ENCODE peak calls at places on chromosomes 1 and 21, in seven cellular contexts. One of them, this sample, is unnamed. For H3K4me1, the result is how much of the 10 kb centered on the place peaks cover.

GRCh38 chr1:218785928-218786327 is 387.8 kb upstream of the LYPLAL1 start:
- DNase-seq in cardiac muscle cell: peak
- DNase-seq in MM.1S: no peak
- DNase-seq in uterus: peak
- DNase-seq in hepatocyte: no peak
- DNase-seq in OCI-LY7: no peak
- DNase-seq in body of pancreas: peak
- DNase-seq in this sample: no peak

GRCh38 chr1:30049748-30050147 is 673.6 kb downstream of the MATN1 start:
- DNase-seq in cardiac muscle cell: no peak
- DNase-seq in hepatocyte: no peak
- DNase-seq in uterus: no peak
- DNase-seq in OCI-LY7: no peak
- DNase-seq in MM.1S: no peak
- DNase-seq in body of pancreas: no peak
- DNase-seq in this sample: no peak

GRCh38 chr1:156692409-156692957 is 12.9 kb downstream of the CRABP2 start:
- DNase-seq in uterus: no peak
- DNase-seq in cardiac muscle cell: no peak
- DNase-seq in body of pancreas: no peak
- DNase-seq in hepatocyte: no peak
- DNase-seq in MM.1S: no peak
- DNase-seq in OCI-LY7: no peak
- DNase-seq in this sample: no peak

GRCh38 chr1:27144349-27144748 is 10.6 kb downstream of the SLC9A1 start:
- DNase-seq in hepatocyte: no peak
- DNase-seq in body of pancreas: no peak
- DNase-seq in MM.1S: no peak
- DNase-seq in cardiac muscle cell: no peak
- DNase-seq in OCI-LY7: no peak
- DNase-seq in uterus: no peak
- DNase-seq in this sample: no peak

GRCh38 chr21:45497846-45498645 is 44.2 kb downstream of the SLC19A1 start:
- DNase-seq in MM.1S: no peak
- DNase-seq in OCI-LY7: no peak
- DNase-seq in cardiac muscle cell: no peak
- DNase-seq in body of pancreas: no peak
- DNase-seq in uterus: peak
- DNase-seq in hepatocyte: no peak
- DNase-seq in this sample: peak

GRCh38 chr1:112674440-112674985 is at the start of gene MOV10:
- DNase-seq in hepatocyte: peak
- DNase-seq in cardiac muscle cell: peak
- DNase-seq in body of pancreas: peak
- DNase-seq in MM.1S: peak
- DNase-seq in uterus: peak
- DNase-seq in OCI-LY7: peak
- DNase-seq in this sample: peak

GRCh38 chr21:32315511-32316362 is 17.1 kb downstream of the MRAP start:
- DNase-seq in OCI-LY7: no peak
- DNase-seq in hepatocyte: no peak
- DNase-seq in body of pancreas: no peak
- DNase-seq in MM.1S: no peak
- DNase-seq in uterus: no peak
- DNase-seq in cardiac muscle cell: no peak
- DNase-seq in this sample: no peak

GRCh38 chr21:45502600-45502999 is 39.6 kb downstream of the SLC19A1 start:
- DNase-seq in cardiac muscle cell: no peak
- DNase-seq in body of pancreas: no peak
- DNase-seq in hepatocyte: no peak
- DNase-seq in uterus: peak
- DNase-seq in OCI-LY7: no peak
- DNase-seq in MM.1S: no peak
- DNase-seq in this sample: peak

GRCh38 chr1:93004566-93005251 is 43.4 kb upstream of the DIPK1A start:
- DNase-seq in hepatocyte: no peak
- DNase-seq in body of pancreas: no peak
- DNase-seq in uterus: no peak
- DNase-seq in OCI-LY7: no peak
- DNase-seq in cardiac muscle cell: no peak
- DNase-seq in MM.1S: no peak
- DNase-seq in this sample: no peak

GRCh38 chr1:8345621-8346415 is 27.9 kb downstream of the SLC45A1 start:
- DNase-seq in uterus: peak
- DNase-seq in body of pancreas: no peak
- DNase-seq in hepatocyte: no peak
- DNase-seq in OCI-LY7: no peak
- DNase-seq in cardiac muscle cell: no peak
- DNase-seq in MM.1S: no peak
- DNase-seq in this sample: peak

GRCh38 chr21:22395965-22396364 is 1397.8 kb downstream of the NCAM2 start:
- DNase-seq in MM.1S: no peak
- DNase-seq in OCI-LY7: no peak
- DNase-seq in cardiac muscle cell: no peak
- DNase-seq in hepatocyte: no peak
- DNase-seq in uterus: no peak
- DNase-seq in body of pancreas: no peak
- DNase-seq in this sample: no peak

GRCh38 chr21:35072960-35073359 is 23.9 kb upstream of the RUNX1 start:
- DNase-seq in MM.1S: no peak
- DNase-seq in body of pancreas: no peak
- DNase-seq in uterus: peak
- DNase-seq in cardiac muscle cell: no peak
- DNase-seq in hepatocyte: peak
- DNase-seq in OCI-LY7: no peak
- DNase-seq in this sample: peak

GRCh38 chr1:39288735-39289465 is 84.4 kb downstream of the MACF1 start:
- DNase-seq in MM.1S: no peak
- DNase-seq in uterus: no peak
- DNase-seq in cardiac muscle cell: no peak
- DNase-seq in body of pancreas: no peak
- DNase-seq in OCI-LY7: no peak
- DNase-seq in hepatocyte: no peak
- DNase-seq in this sample: no peak

GRCh38 chr1:147496571-147496970 is 44.7 kb upstream of the BCL9 start:
- DNase-seq in body of pancreas: peak
- DNase-seq in hepatocyte: peak
- DNase-seq in OCI-LY7: peak
- DNase-seq in MM.1S: no peak
- DNase-seq in cardiac muscle cell: peak
- DNase-seq in uterus: peak
- DNase-seq in this sample: no peak

GRCh38 chr1:172900359-172900997 is 150.3 kb downstream of the TNFSF18 start:
- DNase-seq in body of pancreas: no peak
- DNase-seq in MM.1S: no peak
- DNase-seq in OCI-LY7: no peak
- DNase-seq in hepatocyte: no peak
- DNase-seq in uterus: no peak
- DNase-seq in cardiac muscle cell: no peak
- DNase-seq in this sample: no peak

GRCh38 chr1:11797525-11798216 is 8.1 kb downstream of the MTHFR start:
- DNase-seq in body of pancreas: no peak
- DNase-seq in OCI-LY7: no peak
- DNase-seq in cardiac muscle cell: peak
- DNase-seq in uterus: no peak
- DNase-seq in MM.1S: no peak
- DNase-seq in hepatocyte: no peak
- DNase-seq in this sample: no peak

GRCh38 chr1:66489146-66489545 is 44.8 kb upstream of the SGIP1 start:
- DNase-seq in hepatocyte: no peak
- DNase-seq in uterus: no peak
- DNase-seq in OCI-LY7: no peak
- DNase-seq in cardiac muscle cell: peak
- DNase-seq in body of pancreas: no peak
- DNase-seq in MM.1S: no peak
- DNase-seq in this sample: no peak

DNA sequence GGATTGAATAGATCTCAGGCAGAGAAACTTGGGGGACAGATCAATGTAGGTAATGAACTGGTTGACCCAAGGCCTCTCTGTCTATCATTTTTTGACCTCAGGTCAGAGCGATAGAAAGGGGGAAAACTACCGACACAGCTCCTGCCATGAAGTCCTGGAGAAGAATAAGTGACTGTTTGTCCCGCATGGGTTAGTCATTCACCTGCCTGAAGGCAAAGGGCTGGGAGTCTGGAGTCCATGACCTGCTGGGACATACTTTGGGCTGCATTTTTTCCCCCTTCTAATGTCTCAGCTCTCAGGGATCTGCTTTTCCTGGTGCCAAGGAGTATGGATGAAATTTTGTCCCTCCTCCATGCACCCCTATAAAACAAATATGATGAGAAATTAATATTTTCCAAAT is 1.6 kb upstream of the ROR1 start:
- DNase-seq in MM.1S: no peak
- DNase-seq in cardiac muscle cell: no peak
- DNase-seq in hepatocyte: no peak
- DNase-seq in uterus: no peak
- DNase-seq in body of pancreas: no peak
- DNase-seq in OCI-LY7: no peak
- DNase-seq in this sample: no peak
- H3K4me1 ChIP-seq in MM.1S: under half
- H3K4me1 ChIP-seq in cardiac muscle cell: under half
- H3K4me1 ChIP-seq in hepatocyte: under half
- H3K4me1 ChIP-seq in uterus: under half
- H3K4me1 ChIP-seq in body of pancreas: under half
- H3K4me1 ChIP-seq in OCI-LY7: under half
- H3K4me1 ChIP-seq in this sample: under half

DNA sequence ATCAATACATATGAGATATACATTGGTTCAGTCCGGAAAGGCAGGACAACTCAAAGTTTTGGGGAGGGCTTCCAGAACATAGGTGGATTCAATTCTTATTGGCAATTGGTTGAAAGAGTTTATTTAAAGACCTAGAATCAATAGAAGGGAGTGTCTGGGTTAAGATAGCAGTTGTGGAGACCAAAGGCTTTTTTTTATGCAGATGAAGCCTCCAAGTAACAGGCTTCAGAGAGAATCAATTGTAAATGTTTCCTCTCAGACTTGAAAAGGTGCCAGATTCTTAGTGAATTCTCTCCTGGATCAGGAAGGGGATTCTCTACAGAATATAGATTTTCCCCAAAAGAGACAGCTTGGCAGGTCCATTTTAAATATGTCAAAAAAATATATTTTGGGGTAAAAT is 27.1 kb upstream of the CD5L start:
- DNase-seq in MM.1S: no peak
- DNase-seq in hepatocyte: no peak
- DNase-seq in cardiac muscle cell: no peak
- DNase-seq in body of pancreas: no peak
- DNase-seq in OCI-LY7: no peak
- DNase-seq in uterus: no peak
- DNase-seq in this sample: no peak
- H3K4me3 ChIP-seq in MM.1S: no peak
- H3K4me3 ChIP-seq in hepatocyte: no peak
- H3K4me3 ChIP-seq in cardiac muscle cell: no peak
- H3K4me3 ChIP-seq in body of pancreas: no peak
- H3K4me3 ChIP-seq in OCI-LY7: no peak
- H3K4me3 ChIP-seq in uterus: no peak
- H3K4me3 ChIP-seq in this sample: no peak

GRCh38 chr1:194512957-194513356 is 1326.5 kb upstream of the B3GALT2 start:
- DNase-seq in MM.1S: no peak
- DNase-seq in uterus: no peak
- DNase-seq in hepatocyte: no peak
- DNase-seq in body of pancreas: no peak
- DNase-seq in OCI-LY7: no peak
- DNase-seq in cardiac muscle cell: no peak
- DNase-seq in this sample: no peak
- H3K4me1 ChIP-seq in MM.1S: under half
- H3K4me1 ChIP-seq in uterus: under half
- H3K4me1 ChIP-seq in hepatocyte: under half
- H3K4me1 ChIP-seq in body of pancreas: under half
- H3K4me1 ChIP-seq in OCI-LY7: under half
- H3K4me1 ChIP-seq in cardiac muscle cell: under half
- H3K4me1 ChIP-seq in this sample: under half

DNA sequence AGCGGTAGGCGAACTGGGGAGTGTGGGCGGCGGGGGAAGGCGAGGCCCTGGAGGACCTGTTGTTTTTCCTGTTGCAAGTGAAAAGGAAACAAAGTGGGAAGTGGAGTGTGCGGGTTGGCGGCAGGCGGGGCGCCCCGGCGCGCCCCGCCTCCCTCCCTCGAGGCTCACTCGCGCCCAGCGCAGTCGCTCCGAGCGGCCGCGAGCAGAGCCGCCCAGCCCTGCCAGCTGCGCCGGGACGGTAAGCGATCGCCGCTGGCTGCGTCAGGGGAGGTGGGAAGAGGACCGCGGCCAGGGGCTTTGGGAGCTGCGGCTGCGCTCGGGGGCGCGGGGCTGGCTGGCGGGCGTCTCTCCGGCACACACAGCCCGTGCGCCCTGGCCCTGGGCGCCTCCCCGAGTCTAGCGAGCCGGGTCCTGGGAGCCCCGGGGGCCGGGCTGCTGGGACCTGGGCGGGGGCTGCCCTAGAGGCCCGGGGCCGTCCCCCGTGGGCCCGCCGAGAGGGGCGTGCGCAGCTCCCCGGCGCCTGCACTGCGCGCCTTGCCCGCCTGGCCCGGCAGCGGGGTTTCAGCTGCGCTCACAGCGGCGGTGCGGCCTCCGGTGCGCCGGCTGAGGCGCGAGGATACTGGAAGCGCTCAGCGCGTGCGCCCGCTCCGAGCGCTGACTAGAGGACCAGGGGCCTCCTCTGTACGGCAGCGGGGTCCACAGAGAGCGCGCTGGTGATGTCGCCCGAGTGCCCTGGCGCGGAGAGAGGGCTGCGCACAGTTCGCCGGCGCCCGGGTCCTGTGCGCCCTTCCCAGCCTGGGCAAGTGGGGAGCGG is at the start of gene PIK3CD:
- DNase-seq in uterus: no peak
- DNase-seq in hepatocyte: peak
- DNase-seq in OCI-LY7: peak
- DNase-seq in body of pancreas: no peak
- DNase-seq in cardiac muscle cell: peak
- DNase-seq in MM.1S: no peak
- DNase-seq in this sample: no peak
- H3K4me3 ChIP-seq in uterus: peak
- H3K4me3 ChIP-seq in hepatocyte: peak
- H3K4me3 ChIP-seq in OCI-LY7: peak
- H3K4me3 ChIP-seq in body of pancreas: no peak
- H3K4me3 ChIP-seq in cardiac muscle cell: peak
- H3K4me3 ChIP-seq in MM.1S: no peak
- H3K4me3 ChIP-seq in this sample: peak

GRCh38 chr1:154841384-154841783 is 28.7 kb downstream of the KCNN3 start:
- DNase-seq in uterus: no peak
- DNase-seq in hepatocyte: no peak
- DNase-seq in cardiac muscle cell: no peak
- DNase-seq in OCI-LY7: no peak
- DNase-seq in MM.1S: no peak
- DNase-seq in body of pancreas: no peak
- DNase-seq in this sample: no peak
- H3K4me1 ChIP-seq in uterus: under half
- H3K4me1 ChIP-seq in hepatocyte: under half
- H3K4me1 ChIP-seq in cardiac muscle cell: under half
- H3K4me1 ChIP-seq in OCI-LY7: half or more
- H3K4me1 ChIP-seq in MM.1S: under half
- H3K4me1 ChIP-seq in body of pancreas: under half
- H3K4me1 ChIP-seq in this sample: under half

This sample was measured in left lung.